ENCODE peak calls at places on chromosomes 2 and 18, in five cellular contexts. I is HepG2, L is H1, J is HCT116, Z is K562. A is an unnamed sample.
A peak's percentile ranks its signal among the peaks of the same experiment; 100 is the strongest.

GRCh38 chr2:1544478-1545069 is 131.3 kb downstream of the TPO start:
- DNase-seq in Z (no peak), J (no peak), I (no peak), L (no peak), A (no peak)

GRCh38 chr2:6068441-6068935 is 376.3 kb downstream of the SOX11 start:
- DNase-seq in Z (no peak), L (no peak), I (no peak), J (no peak), A (no peak)

GRCh38 chr2:166092889-166093288 is 34.9 kb downstream of the SCN1A start:
- DNase-seq in I (no peak), L (no peak), J (no peak), Z (no peak), A (no peak)

GRCh38 chr2:23513881-23514793 is 129.2 kb downstream of the KLHL29 start:
- DNase-seq in L (no peak), I (no peak), J (no peak), Z (no peak), A (no peak)

GRCh38 chr18:267380-267687 is 513 bp downstream of the THOC1 start:
- DNase-seq in J (no peak), Z (no peak), I (no peak), L (no peak), A (peak; percentile 2)

GRCh38 chr2:232327089-232328037 is 51.2 kb upstream of the ALPP start:
- DNase-seq in J (peak; percentile 27), I (peak; percentile 59), L (peak; percentile 99), Z (peak; percentile 57), A (peak; percentile 72)

GRCh38 chr2:119062179-119062578 is 96.4 kb downstream of the C1QL2 start:
- DNase-seq in Z (no peak), I (no peak), L (no peak), J (no peak), A (no peak)

GRCh38 chr2:42337356-42337820 is 23.6 kb downstream of the COX7A2L start:
- DNase-seq in J (no peak), I (no peak), Z (no peak), L (no peak), A (no peak)

GRCh38 chr2:164538250-164538866 is 82.9 kb downstream of the GRB14 start:
- DNase-seq in J (peak; percentile 7), I (peak; percentile 65), L (no peak), Z (peak; percentile 11), A (peak; percentile 18)

GRCh38 chr18:26367425-26367824 is 141.2 kb downstream of the TAF4B start:
- DNase-seq in J (no peak), I (no peak), Z (no peak), L (no peak), A (no peak)

GRCh38 chr2:83224591-83224990 is 1234.5 kb downstream of the SUCLG1 start:
- DNase-seq in Z (no peak), J (no peak), L (no peak), I (no peak), A (no peak)

GRCh38 chr2:71637168-71637567 is 183.8 kb downstream of the DYSF start:
- DNase-seq in I (no peak), J (no peak), L (no peak), Z (no peak), A (no peak)

DNA sequence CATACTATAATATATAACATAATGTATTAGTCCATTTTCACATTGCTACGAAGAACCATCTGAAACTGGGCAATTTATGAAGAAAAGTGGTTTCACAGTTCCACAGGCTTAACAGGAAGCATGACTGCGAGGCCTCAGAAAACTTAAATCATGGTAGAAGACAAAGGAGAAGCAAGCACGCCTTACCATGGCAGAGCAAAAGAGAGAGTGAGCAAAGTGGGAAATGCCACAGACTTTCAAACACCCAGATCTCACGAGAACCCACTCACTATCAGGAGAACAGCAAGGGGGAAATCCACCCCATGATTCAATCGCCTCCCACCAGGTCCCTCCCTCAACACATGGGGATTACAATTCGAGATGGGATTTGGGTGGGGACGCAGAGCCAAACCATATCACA is 22.6 kb downstream of the PIGN start:
- DNase-seq in I (no peak), L (no peak), J (no peak), Z (no peak), A (no peak)
- TF ChIP-seq YY1 in I (no peak), L (no peak), J (no peak), Z (no peak), A (no peak)

DNA sequence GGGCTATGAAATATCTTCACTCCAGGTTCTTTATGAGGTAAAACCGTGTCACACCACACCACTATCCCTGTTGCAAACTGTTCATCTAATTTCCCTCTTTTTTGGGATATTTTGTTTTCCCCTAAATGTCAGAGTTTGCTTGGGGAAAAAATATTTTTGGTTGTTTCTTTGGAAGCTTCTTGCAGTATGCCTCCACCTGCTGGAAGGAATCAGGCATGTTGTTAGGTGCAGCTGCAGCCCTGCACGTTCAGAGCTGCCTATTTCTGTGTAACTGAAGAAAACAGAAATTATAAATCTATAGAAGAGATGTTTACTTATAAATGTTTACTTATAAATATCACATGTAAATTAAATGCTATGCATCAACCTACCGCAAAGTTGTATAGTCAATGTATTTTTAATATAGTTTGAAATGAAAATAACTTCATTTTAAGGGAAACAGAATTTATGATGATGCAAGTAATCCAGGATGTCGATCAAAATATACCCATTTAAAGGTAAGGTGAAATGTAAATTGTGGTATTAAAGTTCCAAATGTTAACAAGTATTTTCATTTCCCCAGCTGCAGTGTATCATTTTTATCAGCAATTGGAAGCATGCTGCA is 238.0 kb downstream of the ZNF516 start:
- DNase-seq in J (peak; percentile 35), I (peak; percentile 22), L (no peak), Z (no peak), A (no peak)
- TF ChIP-seq YY1 in J (peak; percentile 19), I (no peak), L (no peak), Z (no peak), A (no peak)

GRCh38 chr18:36409779-36410178 is 112.3 kb downstream of the FHOD3 start:
- DNase-seq in J (no peak), Z (no peak), L (no peak), I (no peak), A (no peak)

GRCh38 chr18:36411745-36412168 is 114.2 kb downstream of the FHOD3 start:
- DNase-seq in Z (peak; percentile 48), I (peak; percentile 21), J (peak; percentile 50), L (peak; percentile 70), A (peak; percentile 35)

GRCh38 chr18:36415606-36416005 is 118.1 kb downstream of the FHOD3 start:
- DNase-seq in J (no peak), Z (no peak), L (no peak), I (no peak), A (no peak)

GRCh38 chr18:36410346-36410745 is 112.8 kb downstream of the FHOD3 start:
- DNase-seq in Z (no peak), J (no peak), L (no peak), I (no peak), A (no peak)

GRCh38 chr18:36412778-36413177 is 115.3 kb downstream of the FHOD3 start:
- DNase-seq in J (no peak), L (no peak), Z (no peak), I (peak; percentile 29), A (no peak)
- TF ChIP-seq YY1 in J (no peak), L (no peak), Z (no peak), I (no peak), A (no peak)

GRCh38 chr2:170815311-170815710 is 1.4 kb upstream of the GAD1 start:
- DNase-seq in I (no peak), L (no peak), J (no peak), Z (no peak), A (no peak)

GRCh38 chr2:170812716-170813585 is 3.7 kb upstream of the GAD1 start:
- DNase-seq in I (peak; percentile 82), Z (peak; percentile 72), L (peak; percentile 54), J (peak; percentile 80), A (peak; percentile 90)

GRCh38 chr2:170813611-170814550 is 2.8 kb upstream of the GAD1 start:
- DNase-seq in L (peak; percentile 78), J (no peak), Z (peak; percentile 67), I (peak; percentile 41), A (peak; percentile 87)

GRCh38 chr2:170815746-170816498 is 765 bp upstream of the GAD1 start:
- DNase-seq in Z (peak; percentile 85), J (peak; percentile 57), I (peak; percentile 68), L (peak; percentile 92), A (no peak)

DNA sequence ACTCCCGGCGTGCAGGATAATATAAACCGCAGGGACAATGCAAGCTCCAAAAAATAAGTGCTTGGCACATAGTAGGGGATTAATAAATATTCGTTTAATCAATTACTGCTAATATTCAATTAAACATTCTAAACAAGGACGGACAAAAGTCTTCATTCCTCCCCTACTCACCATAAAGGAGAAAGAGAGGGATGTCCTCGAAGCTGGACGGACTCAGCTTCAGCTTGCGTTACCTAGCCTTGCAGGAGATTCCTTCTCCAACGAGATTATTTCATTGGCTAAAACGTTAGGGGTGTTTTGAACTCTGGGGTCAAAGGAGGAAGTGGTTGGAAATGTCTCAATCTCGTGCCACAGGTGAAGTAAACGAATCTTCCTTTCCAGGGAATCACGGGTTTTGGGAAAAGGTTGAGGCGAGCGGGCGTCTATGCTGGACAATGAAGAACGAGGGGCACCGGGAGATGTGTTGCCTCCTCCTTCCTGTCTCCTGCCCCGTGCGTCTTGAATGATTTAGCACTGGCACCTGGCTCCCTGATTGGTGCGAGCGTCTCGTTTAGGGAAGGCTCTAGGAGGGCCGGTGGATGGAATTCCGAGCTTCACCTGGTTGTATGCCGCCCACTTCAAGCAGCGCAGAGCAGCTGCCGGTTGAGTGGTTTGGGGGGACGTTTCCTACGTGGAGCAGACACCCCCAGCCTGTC is 2.0 kb upstream of the GAD1 start:
- DNase-seq in Z (no peak), I (no peak), L (peak; percentile 53), J (no peak), A (no peak)
- TF ChIP-seq YY1 in Z (no peak), I (no peak), L (no peak), J (no peak), A (no peak)

DNA sequence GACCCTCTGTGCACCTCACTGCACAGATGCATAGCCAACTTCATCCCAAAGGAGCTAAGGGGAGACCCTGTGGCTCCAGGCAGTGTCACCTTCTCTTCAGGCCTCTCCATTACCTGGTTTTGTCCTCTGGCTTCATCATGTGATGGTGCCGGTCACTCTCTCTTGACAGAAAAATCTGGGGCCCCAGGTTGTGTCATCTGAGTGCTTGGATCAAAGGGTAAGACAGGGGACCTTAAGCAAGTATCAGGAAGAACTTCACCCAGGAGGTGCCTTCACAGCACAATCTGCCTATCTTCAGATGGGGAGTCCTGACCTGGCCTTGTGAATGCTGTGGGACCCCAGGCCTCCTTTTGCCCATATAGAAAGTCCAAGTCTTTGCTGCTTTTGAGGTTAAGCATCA is 104.4 kb downstream of the POLR1A start:
- DNase-seq in I (no peak), Z (no peak), J (no peak), L (no peak), A (no peak)
- TF ChIP-seq YY1 in I (no peak), Z (no peak), J (no peak), L (no peak), A (no peak)

GRCh38 chr2:21047161-21048009 is 3.5 kb upstream of the APOB start:
- DNase-seq in I (peak; percentile 73), J (no peak), L (no peak), Z (no peak), A (no peak)

GRCh38 chr2:21042958-21043743 is 722 bp downstream of the APOB start:
- DNase-seq in J (peak; percentile 8), Z (peak; percentile 66), L (peak; percentile 89), I (peak; percentile 98), A (peak; percentile 67)

GRCh38 chr2:21043744-21044532 is at the start of gene APOB:
- DNase-seq in I (peak; percentile 97), Z (no peak), J (no peak), L (no peak), A (no peak)

GRCh38 chr2:21042708-21042957 is 1.2 kb downstream of the APOB start:
- DNase-seq in I (no peak), Z (no peak), J (no peak), L (no peak), A (no peak)

GRCh38 chr2:21044694-21045371 is 960 bp upstream of the APOB start:
- DNase-seq in I (no peak), J (no peak), L (no peak), Z (no peak), A (no peak)
- TF ChIP-seq YY1 in I (no peak), J (no peak), L (no peak), Z (no peak), A (no peak)